ENCODE peak calls at places on chromosomes 11 and 22, in four cellular contexts. U, L, C and N are unnamed samples.

GRCh38 chr22:43185860-43186261 is 1.1 kb downstream of the TTLL12 start:
- DNase-seq in U (peak; percentile 45), C (no peak), L (no peak), N (no peak)

GRCh38 chr11:64500176-64501013 is 90.6 kb upstream of the SLC22A12 start:
- DNase-seq in U (no peak), L (no peak), C (peak; percentile 81), N (no peak)

GRCh38 chr22:49957826-49958461 is 2.6 kb upstream of the PIM3 start:
- DNase-seq in L (no peak), C (peak; percentile 38), U (no peak), N (no peak)

GRCh38 chr11:8959546-8960166 is 4.6 kb downstream of the TMEM9B start:
- DNase-seq in L (peak; percentile 65), U (peak; percentile 71), C (peak; percentile 60), N (peak; percentile 63)

GRCh38 chr11:111456086-111456858 is 55.9 kb downstream of the BTG4 start:
- DNase-seq in U (no peak), L (no peak), C (no peak), N (no peak)

GRCh38 chr11:108549319-108549885 is 44.2 kb downstream of the EXPH5 start:
- DNase-seq in L (no peak), C (no peak), U (no peak), N (no peak)

GRCh38 chr11:71080239-71081097 is 171.9 kb downstream of the SHANK2 start:
- DNase-seq in L (peak; percentile 17), C (peak; percentile 71), U (peak; percentile 76), N (peak; percentile 54)

GRCh38 chr11:96134622-96135021 is 208.4 kb downstream of the MAML2 start:
- DNase-seq in L (no peak), U (no peak), C (no peak), N (no peak)

GRCh38 chr11:114179234-114179941 is 116.8 kb upstream of the NNMT start:
- DNase-seq in U (no peak), C (no peak), L (no peak), N (no peak)

GRCh38 chr11:43987384-43988039 is 45.1 kb downstream of the C11orf96 start:
- DNase-seq in U (no peak), L (no peak), C (no peak), N (no peak)

GRCh38 chr22:48783821-48784266 is 1043.8 kb downstream of the BRD1 start:
- DNase-seq in L (no peak), C (no peak), U (peak; percentile 55), N (no peak)

GRCh38 chr11:44213148-44213547 is 96.8 kb downstream of the ALX4 start:
- DNase-seq in L (no peak), C (no peak), U (no peak), N (no peak)

GRCh38 chr11:37504066-37504611 is 906.1 kb upstream of the RAG2 start:
- DNase-seq in U (no peak), L (peak; percentile 78), C (no peak), N (no peak)

GRCh38 chr22:46792061-46792796 is 29.8 kb downstream of the TBC1D22A start:
- DNase-seq in C (no peak), U (no peak), L (no peak), N (no peak)

GRCh38 chr22:29073618-29074275 is 912 bp downstream of the KREMEN1 start:
- DNase-seq in L (no peak), U (peak; percentile 54), C (peak; percentile 46), N (no peak)

GRCh38 chr22:38038426-38038825 is 18.8 kb upstream of the PICK1 start:
- DNase-seq in U (no peak), C (no peak), L (no peak), N (no peak)

GRCh38 chr11:86500500-86501170 is 125.9 kb downstream of the CCDC81 start:
- DNase-seq in U (no peak), C (peak; percentile 36), L (no peak), N (no peak)

GRCh38 chr11:63906585-63906984 is 10.4 kb downstream of the RCOR2 start:
- DNase-seq in C (peak; percentile 71), U (no peak), L (no peak), N (no peak)

GRCh38 chr11:27816200-27816599 is 115.9 kb upstream of the BDNF start:
- DNase-seq in U (no peak), L (no peak), C (no peak), N (no peak)

GRCh38 chr11:27807594-27807993 is 107.3 kb upstream of the BDNF start:
- DNase-seq in C (no peak), U (no peak), L (no peak), N (no peak)

DNA sequence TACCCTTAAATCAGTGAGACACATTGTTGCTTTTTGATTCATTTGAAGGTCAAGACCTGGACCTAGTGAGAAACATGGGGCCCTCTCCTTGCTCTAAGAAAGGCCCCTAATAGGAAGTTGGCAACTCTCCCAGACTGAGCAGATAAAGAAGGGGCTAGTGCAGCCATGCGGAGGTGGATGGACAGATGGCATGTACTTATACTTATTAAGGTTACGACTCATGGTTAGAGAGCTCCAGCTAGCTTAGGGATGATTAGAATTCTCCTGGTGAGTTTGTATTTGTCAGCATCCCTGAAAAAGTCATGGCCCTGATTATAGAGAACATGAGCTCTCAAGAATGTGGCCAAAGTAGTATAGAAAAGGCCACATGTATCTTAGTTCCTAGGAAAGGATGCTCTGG is 112.1 kb upstream of the BDNF start:
- DNase-seq in U (no peak), C (no peak), L (no peak), N (no peak)
- TF ChIP-seq FOXM1 in U (no peak), C (no peak), L (no peak), N (no peak)

GRCh38 chr11:97937501-97937900 is 1083.2 kb upstream of the CNTN5 start:
- DNase-seq in L (no peak), U (no peak), C (peak; percentile 14), N (no peak)

GRCh38 chr11:97948793-97949192 is 1072.0 kb upstream of the CNTN5 start:
- DNase-seq in L (no peak), C (no peak), U (no peak), N (no peak)

GRCh38 chr11:97938789-97939188 is 1082.0 kb upstream of the CNTN5 start:
- DNase-seq in C (no peak), L (no peak), U (no peak), N (no peak)

GRCh38 chr11:97943493-97943892 is 1077.3 kb upstream of the CNTN5 start:
- DNase-seq in U (no peak), L (no peak), C (no peak), N (no peak)
- TF ChIP-seq SP1 in U (no peak), L (no peak), C (no peak), N (no peak)

DNA sequence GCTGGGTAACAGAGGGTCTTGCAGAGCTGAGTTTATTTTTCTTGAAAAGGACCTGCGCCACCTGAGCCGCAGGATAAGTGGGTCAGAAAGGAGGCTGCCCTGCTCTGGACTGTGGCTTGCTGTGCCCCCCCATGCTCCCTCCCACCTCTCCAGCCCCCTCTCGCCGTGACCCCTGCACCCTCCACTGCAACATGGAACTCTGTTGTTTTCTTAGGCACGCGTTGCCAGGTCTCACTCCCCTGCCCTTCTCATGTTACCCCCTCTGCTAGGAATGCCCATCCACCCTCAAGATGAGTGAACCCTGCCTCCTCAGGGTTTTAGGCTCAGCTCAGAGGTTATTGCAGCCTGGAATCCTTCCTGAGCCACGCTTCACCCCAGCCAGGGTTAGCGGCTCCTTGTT is 10.8 kb downstream of the ETS1 start:
- DNase-seq in C (no peak), L (no peak), U (no peak), N (no peak)
- TF ChIP-seq FOXM1 in C (no peak), L (no peak), U (no peak), N (no peak)

DNA sequence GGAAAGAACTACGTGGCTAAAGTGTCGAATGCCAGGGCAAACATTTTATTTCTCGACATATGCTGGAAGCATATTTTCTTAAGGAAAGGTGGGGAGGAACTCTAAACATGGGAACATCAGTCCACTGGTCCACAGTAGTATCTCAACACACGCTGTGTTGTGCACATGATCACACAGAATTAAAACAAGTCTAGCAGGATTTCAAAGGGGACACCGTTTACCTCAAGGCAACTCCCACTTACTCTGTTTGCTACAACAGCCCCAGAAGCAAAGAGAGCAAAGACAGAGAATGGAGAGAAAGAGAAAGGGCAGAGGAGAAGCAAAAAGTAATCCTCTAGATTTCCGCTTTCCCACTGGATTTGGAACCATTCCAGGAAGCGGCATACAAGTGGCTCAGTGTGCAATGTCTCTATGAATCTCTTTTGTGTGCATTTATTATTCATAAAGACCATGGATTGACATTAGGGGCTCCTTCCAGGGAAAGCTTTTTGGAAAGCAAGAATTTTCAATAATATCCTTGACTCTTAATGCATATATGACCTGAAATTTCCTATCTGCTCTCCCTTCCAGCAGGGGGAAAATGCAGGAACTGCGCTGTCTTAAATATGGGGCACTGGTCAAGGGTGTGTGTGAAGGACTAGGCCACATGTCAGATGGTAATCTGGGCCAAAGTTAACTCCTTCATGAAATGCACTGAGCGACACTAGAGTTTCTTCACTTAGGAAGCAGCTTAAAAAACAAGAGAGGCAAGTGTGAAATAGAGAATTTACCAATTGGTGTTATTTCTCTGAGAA is 34.8 kb upstream of the CCDC34 start:
- DNase-seq in U (no peak), L (no peak), C (no peak), N (no peak)
- TF ChIP-seq SP1 in U (no peak), L (no peak), C (no peak), N (no peak)

GRCh38 chr11:19394525-19395016 is 153.8 kb upstream of the E2F8 start:
- DNase-seq in L (peak; percentile 60), C (no peak), U (no peak), N (no peak)
- TF ChIP-seq FOXM1 in L (no peak), C (no peak), U (no peak), N (no peak)

DNA sequence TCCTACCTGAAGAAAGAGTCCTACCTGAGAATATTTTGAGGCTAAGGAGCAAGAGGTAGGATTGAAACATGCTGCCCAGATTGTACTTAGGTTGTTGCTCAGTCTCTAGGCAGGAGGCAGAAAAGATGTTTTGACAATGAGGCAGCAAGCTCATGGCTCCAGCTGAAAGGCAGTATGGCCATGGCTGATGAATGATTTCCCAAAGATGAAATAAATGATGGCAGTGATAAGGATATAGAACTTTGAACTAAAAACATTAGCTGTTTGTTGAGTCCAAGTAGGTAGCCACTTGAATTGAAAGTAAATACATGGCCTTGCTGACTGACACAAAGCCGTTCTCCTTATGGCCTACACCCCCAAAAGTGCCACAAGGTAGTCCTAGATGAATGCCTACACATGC is 6.8 kb upstream of the NEU3 start:
- DNase-seq in C (no peak), L (no peak), U (peak; percentile 45), N (no peak)
- TF ChIP-seq SP1 in C (no peak), L (no peak), U (no peak), N (no peak)

DNA sequence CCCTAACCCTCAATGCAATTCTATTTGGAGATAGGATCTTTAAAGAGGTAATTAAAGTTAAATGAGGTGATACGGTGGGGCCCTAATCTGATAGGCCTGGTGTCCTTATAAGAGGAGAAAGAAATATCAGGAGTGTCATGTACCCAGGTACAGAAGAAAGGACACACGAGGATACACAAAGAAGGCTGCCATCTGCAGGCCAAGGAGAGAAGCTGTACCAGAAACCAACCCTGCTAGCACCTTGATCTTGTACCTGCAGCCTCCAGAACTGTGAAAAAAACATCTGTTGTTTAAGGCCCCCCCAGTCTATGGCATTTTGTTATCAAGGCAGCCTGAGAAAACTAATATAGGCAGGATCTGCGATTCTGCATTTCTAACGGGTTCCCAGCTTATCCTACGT is 44.2 kb downstream of the FBXO7 start:
- DNase-seq in U (no peak), C (peak; percentile 29), L (no peak), N (no peak)
- TF ChIP-seq FOXM1 in U (no peak), C (no peak), L (no peak), N (no peak)